ENCODE peak calls at places on chromosomes 3 and 15, in four cellular contexts. One of them, this sample, is unnamed.

GRCh38 chr3:49554639-49555265 is 475 bp downstream of the BSN start:
- DNase-seq in anterior cingulate cortex: no peak
- DNase-seq in activated CD4-positive, alpha-beta T cell treated with anti-CD3 and anti-CD28 coated beads, Interleukin-2, amount 50 U/mL, for 4 hours: peak
- DNase-seq in NCI-H446: no peak
- DNase-seq in this sample: no peak

GRCh38 chr15:38678291-38678690 is 113.7 kb upstream of the RASGRP1 start:
- DNase-seq in anterior cingulate cortex: no peak
- DNase-seq in activated CD4-positive, alpha-beta T cell treated with anti-CD3 and anti-CD28 coated beads, Interleukin-2, amount 50 U/mL, for 4 hours: no peak
- DNase-seq in NCI-H446: no peak
- DNase-seq in this sample: no peak

GRCh38 chr15:89171136-89172072 is 50.0 kb downstream of the RLBP1 start:
- DNase-seq in activated CD4-positive, alpha-beta T cell treated with anti-CD3 and anti-CD28 coated beads, Interleukin-2, amount 50 U/mL, for 4 hours: peak
- DNase-seq in NCI-H446: peak
- DNase-seq in anterior cingulate cortex: no peak
- DNase-seq in this sample: no peak

GRCh38 chr15:88878720-88879184 is 16.6 kb downstream of the HAPLN3 start:
- DNase-seq in anterior cingulate cortex: no peak
- DNase-seq in NCI-H446: peak
- DNase-seq in activated CD4-positive, alpha-beta T cell treated with anti-CD3 and anti-CD28 coated beads, Interleukin-2, amount 50 U/mL, for 4 hours: peak
- DNase-seq in this sample: peak

GRCh38 chr3:58998476-58999117 is 51.2 kb downstream of the CFAP20DC start:
- DNase-seq in NCI-H446: no peak
- DNase-seq in anterior cingulate cortex: no peak
- DNase-seq in activated CD4-positive, alpha-beta T cell treated with anti-CD3 and anti-CD28 coated beads, Interleukin-2, amount 50 U/mL, for 4 hours: no peak
- DNase-seq in this sample: no peak

GRCh38 chr3:165839296-165840076 is 2.3 kb upstream of the BCHE start:
- DNase-seq in activated CD4-positive, alpha-beta T cell treated with anti-CD3 and anti-CD28 coated beads, Interleukin-2, amount 50 U/mL, for 4 hours: no peak
- DNase-seq in anterior cingulate cortex: no peak
- DNase-seq in NCI-H446: no peak
- DNase-seq in this sample: no peak

GRCh38 chr15:56972426-56972825 is 54.0 kb downstream of the TCF12 start:
- DNase-seq in activated CD4-positive, alpha-beta T cell treated with anti-CD3 and anti-CD28 coated beads, Interleukin-2, amount 50 U/mL, for 4 hours: no peak
- DNase-seq in anterior cingulate cortex: no peak
- DNase-seq in NCI-H446: no peak
- DNase-seq in this sample: no peak

GRCh38 chr3:129618901-129619671 is 12.6 kb upstream of the PLXND1 start:
- DNase-seq in activated CD4-positive, alpha-beta T cell treated with anti-CD3 and anti-CD28 coated beads, Interleukin-2, amount 50 U/mL, for 4 hours: no peak
- DNase-seq in anterior cingulate cortex: no peak
- DNase-seq in NCI-H446: no peak
- DNase-seq in this sample: no peak

GRCh38 chr3:51384145-51384729 is 854 bp upstream of the MANF start:
- DNase-seq in activated CD4-positive, alpha-beta T cell treated with anti-CD3 and anti-CD28 coated beads, Interleukin-2, amount 50 U/mL, for 4 hours: no peak
- DNase-seq in NCI-H446: no peak
- DNase-seq in anterior cingulate cortex: no peak
- DNase-seq in this sample: no peak

GRCh38 chr3:12990781-12991480 is 82.3 kb downstream of the IQSEC1 start:
- DNase-seq in NCI-H446: no peak
- DNase-seq in anterior cingulate cortex: no peak
- DNase-seq in activated CD4-positive, alpha-beta T cell treated with anti-CD3 and anti-CD28 coated beads, Interleukin-2, amount 50 U/mL, for 4 hours: no peak
- DNase-seq in this sample: no peak

GRCh38 chr3:131231710-131232348 is 149.7 kb upstream of the NUDT16 start:
- DNase-seq in anterior cingulate cortex: no peak
- DNase-seq in NCI-H446: no peak
- DNase-seq in activated CD4-positive, alpha-beta T cell treated with anti-CD3 and anti-CD28 coated beads, Interleukin-2, amount 50 U/mL, for 4 hours: no peak
- DNase-seq in this sample: peak

GRCh38 chr15:25883860-25884259 is 20.7 kb upstream of the ATP10A start:
- DNase-seq in activated CD4-positive, alpha-beta T cell treated with anti-CD3 and anti-CD28 coated beads, Interleukin-2, amount 50 U/mL, for 4 hours: no peak
- DNase-seq in anterior cingulate cortex: no peak
- DNase-seq in NCI-H446: no peak
- DNase-seq in this sample: no peak

GRCh38 chr3:119319311-119319710 is 25.1 kb downstream of the ARHGAP31 start:
- DNase-seq in NCI-H446: no peak
- DNase-seq in activated CD4-positive, alpha-beta T cell treated with anti-CD3 and anti-CD28 coated beads, Interleukin-2, amount 50 U/mL, for 4 hours: no peak
- DNase-seq in anterior cingulate cortex: no peak
- DNase-seq in this sample: no peak

GRCh38 chr3:179885950-179886349 is 150.8 kb downstream of the PEX5L start:
- DNase-seq in activated CD4-positive, alpha-beta T cell treated with anti-CD3 and anti-CD28 coated beads, Interleukin-2, amount 50 U/mL, for 4 hours: no peak
- DNase-seq in NCI-H446: no peak
- DNase-seq in anterior cingulate cortex: no peak
- DNase-seq in this sample: no peak

GRCh38 chr15:51377038-51377761 is 35.7 kb downstream of the GLDN start:
- DNase-seq in NCI-H446: no peak
- DNase-seq in anterior cingulate cortex: no peak
- DNase-seq in activated CD4-positive, alpha-beta T cell treated with anti-CD3 and anti-CD28 coated beads, Interleukin-2, amount 50 U/mL, for 4 hours: no peak
- DNase-seq in this sample: no peak

GRCh38 chr15:83767786-83768185 is 113.9 kb downstream of the ADAMTSL3 start:
- DNase-seq in NCI-H446: no peak
- DNase-seq in activated CD4-positive, alpha-beta T cell treated with anti-CD3 and anti-CD28 coated beads, Interleukin-2, amount 50 U/mL, for 4 hours: no peak
- DNase-seq in anterior cingulate cortex: no peak
- DNase-seq in this sample: no peak

GRCh38 chr15:31474059-31474868 is 147.6 kb downstream of the KLF13 start:
- DNase-seq in NCI-H446: no peak
- DNase-seq in anterior cingulate cortex: no peak
- DNase-seq in activated CD4-positive, alpha-beta T cell treated with anti-CD3 and anti-CD28 coated beads, Interleukin-2, amount 50 U/mL, for 4 hours: no peak
- DNase-seq in this sample: no peak

GRCh38 chr3:143895805-143896204 is 47.5 kb upstream of the SLC9A9 start:
- DNase-seq in activated CD4-positive, alpha-beta T cell treated with anti-CD3 and anti-CD28 coated beads, Interleukin-2, amount 50 U/mL, for 4 hours: no peak
- DNase-seq in NCI-H446: peak
- DNase-seq in anterior cingulate cortex: no peak
- DNase-seq in this sample: no peak

GRCh38 chr3:10273697-10274305 is 18.9 kb downstream of the GHRL start:
- DNase-seq in anterior cingulate cortex: no peak
- DNase-seq in activated CD4-positive, alpha-beta T cell treated with anti-CD3 and anti-CD28 coated beads, Interleukin-2, amount 50 U/mL, for 4 hours: no peak
- DNase-seq in NCI-H446: no peak
- DNase-seq in this sample: no peak

This sample was measured in DMS 273 treated with DMSO at 0.1 percent for 48 hours.